ENCODE peak calls at places on chromosomes 12 and 14, in five cellular contexts. One of them, this sample, is unnamed.

GRCh38 chr12:108296933-108297332 is 42.2 kb downstream of the CMKLR1 start:
- DNase-seq in heart left ventricle: no peak
- DNase-seq in pulmonary artery endothelial cell: no peak
- DNase-seq in activated CD4-positive, CD25-positive, alpha-beta regulatory T cell treated with anti-CD3 and anti-CD28 coated beads, Interleukin-2, amount 50 U/mL, for 72 hours: no peak
- DNase-seq in NCI-H187: no peak
- DNase-seq in this sample: no peak

GRCh38 chr14:104954746-104955395 is 23.3 kb downstream of the AHNAK2 start:
- DNase-seq in heart left ventricle: no peak
- DNase-seq in pulmonary artery endothelial cell: no peak
- DNase-seq in activated CD4-positive, CD25-positive, alpha-beta regulatory T cell treated with anti-CD3 and anti-CD28 coated beads, Interleukin-2, amount 50 U/mL, for 72 hours: no peak
- DNase-seq in NCI-H187: no peak
- DNase-seq in this sample: no peak

GRCh38 chr14:33917664-33918063 is 33.2 kb downstream of the EGLN3 start:
- DNase-seq in heart left ventricle: no peak
- DNase-seq in pulmonary artery endothelial cell: no peak
- DNase-seq in activated CD4-positive, CD25-positive, alpha-beta regulatory T cell treated with anti-CD3 and anti-CD28 coated beads, Interleukin-2, amount 50 U/mL, for 72 hours: no peak
- DNase-seq in NCI-H187: no peak
- DNase-seq in this sample: no peak

GRCh38 chr12:30862486-30862885 is 64.1 kb upstream of the TSPAN11 start:
- DNase-seq in heart left ventricle: peak
- DNase-seq in pulmonary artery endothelial cell: no peak
- DNase-seq in activated CD4-positive, CD25-positive, alpha-beta regulatory T cell treated with anti-CD3 and anti-CD28 coated beads, Interleukin-2, amount 50 U/mL, for 72 hours: no peak
- DNase-seq in NCI-H187: no peak
- DNase-seq in this sample: no peak

GRCh38 chr14:94393474-94393873 is 5.1 kb upstream of the SERPINA1 start:
- DNase-seq in heart left ventricle: no peak
- DNase-seq in pulmonary artery endothelial cell: no peak
- DNase-seq in activated CD4-positive, CD25-positive, alpha-beta regulatory T cell treated with anti-CD3 and anti-CD28 coated beads, Interleukin-2, amount 50 U/mL, for 72 hours: no peak
- DNase-seq in NCI-H187: no peak
- DNase-seq in this sample: no peak

GRCh38 chr12:45302621-45303020 is 86.7 kb downstream of the ANO6 start:
- DNase-seq in heart left ventricle: no peak
- DNase-seq in pulmonary artery endothelial cell: no peak
- DNase-seq in activated CD4-positive, CD25-positive, alpha-beta regulatory T cell treated with anti-CD3 and anti-CD28 coated beads, Interleukin-2, amount 50 U/mL, for 72 hours: no peak
- DNase-seq in NCI-H187: no peak
- DNase-seq in this sample: peak

GRCh38 chr12:64194333-64195149 is 27.6 kb downstream of the KICS2 start:
- DNase-seq in heart left ventricle: no peak
- DNase-seq in pulmonary artery endothelial cell: no peak
- DNase-seq in activated CD4-positive, CD25-positive, alpha-beta regulatory T cell treated with anti-CD3 and anti-CD28 coated beads, Interleukin-2, amount 50 U/mL, for 72 hours: no peak
- DNase-seq in NCI-H187: no peak
- DNase-seq in this sample: no peak

GRCh38 chr12:93181396-93181965 is 196.2 kb upstream of the NUDT4 start:
- DNase-seq in heart left ventricle: no peak
- DNase-seq in pulmonary artery endothelial cell: no peak
- DNase-seq in activated CD4-positive, CD25-positive, alpha-beta regulatory T cell treated with anti-CD3 and anti-CD28 coated beads, Interleukin-2, amount 50 U/mL, for 72 hours: no peak
- DNase-seq in NCI-H187: no peak
- DNase-seq in this sample: peak

GRCh38 chr14:26896447-26896846 is 298.6 kb upstream of the NOVA1 start:
- DNase-seq in heart left ventricle: no peak
- DNase-seq in pulmonary artery endothelial cell: no peak
- DNase-seq in activated CD4-positive, CD25-positive, alpha-beta regulatory T cell treated with anti-CD3 and anti-CD28 coated beads, Interleukin-2, amount 50 U/mL, for 72 hours: no peak
- DNase-seq in NCI-H187: no peak
- DNase-seq in this sample: no peak

GRCh38 chr12:121789800-121790748 is 3.4 kb downstream of the RHOF start:
- DNase-seq in heart left ventricle: peak
- DNase-seq in pulmonary artery endothelial cell: no peak
- DNase-seq in activated CD4-positive, CD25-positive, alpha-beta regulatory T cell treated with anti-CD3 and anti-CD28 coated beads, Interleukin-2, amount 50 U/mL, for 72 hours: peak
- DNase-seq in NCI-H187: no peak
- DNase-seq in this sample: peak

GRCh38 chr12:63098851-63099250 is 52.1 kb downstream of the AVPR1A start:
- DNase-seq in heart left ventricle: no peak
- DNase-seq in pulmonary artery endothelial cell: no peak
- DNase-seq in activated CD4-positive, CD25-positive, alpha-beta regulatory T cell treated with anti-CD3 and anti-CD28 coated beads, Interleukin-2, amount 50 U/mL, for 72 hours: no peak
- DNase-seq in NCI-H187: no peak
- DNase-seq in this sample: no peak

GRCh38 chr12:3293446-3294161 is 197.4 kb upstream of the PRMT8 start:
- DNase-seq in heart left ventricle: no peak
- DNase-seq in pulmonary artery endothelial cell: no peak
- DNase-seq in activated CD4-positive, CD25-positive, alpha-beta regulatory T cell treated with anti-CD3 and anti-CD28 coated beads, Interleukin-2, amount 50 U/mL, for 72 hours: no peak
- DNase-seq in NCI-H187: no peak
- DNase-seq in this sample: no peak

GRCh38 chr12:1760566-1761382 is 59.6 kb upstream of the LRTM2 start:
- DNase-seq in heart left ventricle: no peak
- DNase-seq in pulmonary artery endothelial cell: peak
- DNase-seq in activated CD4-positive, CD25-positive, alpha-beta regulatory T cell treated with anti-CD3 and anti-CD28 coated beads, Interleukin-2, amount 50 U/mL, for 72 hours: no peak
- DNase-seq in NCI-H187: no peak
- DNase-seq in this sample: peak

GRCh38 chr12:79098530-79098929 is 234.0 kb downstream of the SYT1 start:
- DNase-seq in heart left ventricle: no peak
- DNase-seq in pulmonary artery endothelial cell: no peak
- DNase-seq in activated CD4-positive, CD25-positive, alpha-beta regulatory T cell treated with anti-CD3 and anti-CD28 coated beads, Interleukin-2, amount 50 U/mL, for 72 hours: no peak
- DNase-seq in NCI-H187: no peak
- DNase-seq in this sample: no peak

GRCh38 chr14:94581127-94581999 is at the start of gene SERPINA5:
- DNase-seq in heart left ventricle: peak
- DNase-seq in pulmonary artery endothelial cell: no peak
- DNase-seq in activated CD4-positive, CD25-positive, alpha-beta regulatory T cell treated with anti-CD3 and anti-CD28 coated beads, Interleukin-2, amount 50 U/mL, for 72 hours: no peak
- DNase-seq in NCI-H187: no peak
- DNase-seq in this sample: no peak

GRCh38 chr12:67531519-67531918 is 117.0 kb upstream of the DYRK2 start:
- DNase-seq in heart left ventricle: no peak
- DNase-seq in pulmonary artery endothelial cell: no peak
- DNase-seq in activated CD4-positive, CD25-positive, alpha-beta regulatory T cell treated with anti-CD3 and anti-CD28 coated beads, Interleukin-2, amount 50 U/mL, for 72 hours: no peak
- DNase-seq in NCI-H187: no peak
- DNase-seq in this sample: no peak

GRCh38 chr12:116037941-116038837 is 239.3 kb downstream of the MED13L start:
- DNase-seq in heart left ventricle: no peak
- DNase-seq in pulmonary artery endothelial cell: no peak
- DNase-seq in activated CD4-positive, CD25-positive, alpha-beta regulatory T cell treated with anti-CD3 and anti-CD28 coated beads, Interleukin-2, amount 50 U/mL, for 72 hours: no peak
- DNase-seq in NCI-H187: no peak
- DNase-seq in this sample: no peak

GRCh38 chr14:35553808-35554207 is 19.8 kb downstream of the INSM2 start:
- DNase-seq in heart left ventricle: no peak
- DNase-seq in pulmonary artery endothelial cell: no peak
- DNase-seq in activated CD4-positive, CD25-positive, alpha-beta regulatory T cell treated with anti-CD3 and anti-CD28 coated beads, Interleukin-2, amount 50 U/mL, for 72 hours: no peak
- DNase-seq in NCI-H187: no peak
- DNase-seq in this sample: no peak

GRCh38 chr14:50545618-50546017 is 13.2 kb upstream of the MAP4K5 start:
- DNase-seq in heart left ventricle: no peak
- DNase-seq in pulmonary artery endothelial cell: no peak
- DNase-seq in activated CD4-positive, CD25-positive, alpha-beta regulatory T cell treated with anti-CD3 and anti-CD28 coated beads, Interleukin-2, amount 50 U/mL, for 72 hours: no peak
- DNase-seq in NCI-H187: no peak
- DNase-seq in this sample: no peak

GRCh38 chr12:9334026-9334692 is 126.0 kb upstream of the PZP start:
- DNase-seq in heart left ventricle: no peak
- DNase-seq in pulmonary artery endothelial cell: no peak
- DNase-seq in activated CD4-positive, CD25-positive, alpha-beta regulatory T cell treated with anti-CD3 and anti-CD28 coated beads, Interleukin-2, amount 50 U/mL, for 72 hours: no peak
- DNase-seq in NCI-H187: no peak
- DNase-seq in this sample: no peak

GRCh38 chr12:52390739-52391617 is 5.5 kb upstream of the KRT84 start:
- DNase-seq in heart left ventricle: no peak
- DNase-seq in pulmonary artery endothelial cell: no peak
- DNase-seq in activated CD4-positive, CD25-positive, alpha-beta regulatory T cell treated with anti-CD3 and anti-CD28 coated beads, Interleukin-2, amount 50 U/mL, for 72 hours: no peak
- DNase-seq in NCI-H187: no peak
- DNase-seq in this sample: peak

GRCh38 chr12:54596526-54596946 is 8.1 kb upstream of the PPP1R1A start:
- DNase-seq in heart left ventricle: no peak
- DNase-seq in pulmonary artery endothelial cell: peak
- DNase-seq in activated CD4-positive, CD25-positive, alpha-beta regulatory T cell treated with anti-CD3 and anti-CD28 coated beads, Interleukin-2, amount 50 U/mL, for 72 hours: peak
- DNase-seq in NCI-H187: no peak
- DNase-seq in this sample: peak

GRCh38 chr14:76186318-76187027 is 34.8 kb downstream of the GPATCH2L start:
- DNase-seq in heart left ventricle: no peak
- DNase-seq in pulmonary artery endothelial cell: no peak
- DNase-seq in activated CD4-positive, CD25-positive, alpha-beta regulatory T cell treated with anti-CD3 and anti-CD28 coated beads, Interleukin-2, amount 50 U/mL, for 72 hours: no peak
- DNase-seq in NCI-H187: no peak
- DNase-seq in this sample: no peak

GRCh38 chr12:47818701-47819543 is 781 bp downstream of the HDAC7 start:
- DNase-seq in heart left ventricle: peak
- DNase-seq in pulmonary artery endothelial cell: no peak
- DNase-seq in activated CD4-positive, CD25-positive, alpha-beta regulatory T cell treated with anti-CD3 and anti-CD28 coated beads, Interleukin-2, amount 50 U/mL, for 72 hours: peak
- DNase-seq in NCI-H187: no peak
- DNase-seq in this sample: no peak

GRCh38 chr12:47160296-47161244 is 80.8 kb upstream of the AMIGO2 start:
- DNase-seq in heart left ventricle: no peak
- DNase-seq in pulmonary artery endothelial cell: no peak
- DNase-seq in activated CD4-positive, CD25-positive, alpha-beta regulatory T cell treated with anti-CD3 and anti-CD28 coated beads, Interleukin-2, amount 50 U/mL, for 72 hours: no peak
- DNase-seq in NCI-H187: no peak
- DNase-seq in this sample: no peak

GRCh38 chr14:53411110-53411509 is 258.0 kb upstream of the DDHD1 start:
- DNase-seq in heart left ventricle: peak
- DNase-seq in pulmonary artery endothelial cell: no peak
- DNase-seq in activated CD4-positive, CD25-positive, alpha-beta regulatory T cell treated with anti-CD3 and anti-CD28 coated beads, Interleukin-2, amount 50 U/mL, for 72 hours: no peak
- DNase-seq in NCI-H187: no peak
- DNase-seq in this sample: no peak

GRCh38 chr12:8698132-8698829 is 490 bp downstream of the RIMKLB start:
- DNase-seq in heart left ventricle: peak
- DNase-seq in pulmonary artery endothelial cell: no peak
- DNase-seq in activated CD4-positive, CD25-positive, alpha-beta regulatory T cell treated with anti-CD3 and anti-CD28 coated beads, Interleukin-2, amount 50 U/mL, for 72 hours: peak
- DNase-seq in NCI-H187: peak
- DNase-seq in this sample: peak

GRCh38 chr14:105478624-105479305 is 4.1 kb downstream of the CRIP2 start:
- DNase-seq in heart left ventricle: no peak
- DNase-seq in pulmonary artery endothelial cell: no peak
- DNase-seq in activated CD4-positive, CD25-positive, alpha-beta regulatory T cell treated with anti-CD3 and anti-CD28 coated beads, Interleukin-2, amount 50 U/mL, for 72 hours: no peak
- DNase-seq in NCI-H187: no peak
- DNase-seq in this sample: no peak

GRCh38 chr12:108633534-108634224 is at the start of gene SELPLG:
- DNase-seq in heart left ventricle: peak
- DNase-seq in pulmonary artery endothelial cell: no peak
- DNase-seq in activated CD4-positive, CD25-positive, alpha-beta regulatory T cell treated with anti-CD3 and anti-CD28 coated beads, Interleukin-2, amount 50 U/mL, for 72 hours: peak
- DNase-seq in NCI-H187: peak
- DNase-seq in this sample: no peak

GRCh38 chr12:127928615-127929014 is 338.4 kb upstream of the TMEM132C start:
- DNase-seq in heart left ventricle: no peak
- DNase-seq in pulmonary artery endothelial cell: peak
- DNase-seq in activated CD4-positive, CD25-positive, alpha-beta regulatory T cell treated with anti-CD3 and anti-CD28 coated beads, Interleukin-2, amount 50 U/mL, for 72 hours: no peak
- DNase-seq in NCI-H187: no peak
- DNase-seq in this sample: peak

GRCh38 chr12:75611041-75611440 is 99.6 kb upstream of the KRR1 start:
- DNase-seq in heart left ventricle: no peak
- DNase-seq in pulmonary artery endothelial cell: no peak
- DNase-seq in activated CD4-positive, CD25-positive, alpha-beta regulatory T cell treated with anti-CD3 and anti-CD28 coated beads, Interleukin-2, amount 50 U/mL, for 72 hours: no peak
- DNase-seq in NCI-H187: no peak
- DNase-seq in this sample: no peak

GRCh38 chr12:113604666-113605065 is 133.0 kb upstream of the LHX5 start:
- DNase-seq in heart left ventricle: no peak
- DNase-seq in pulmonary artery endothelial cell: no peak
- DNase-seq in activated CD4-positive, CD25-positive, alpha-beta regulatory T cell treated with anti-CD3 and anti-CD28 coated beads, Interleukin-2, amount 50 U/mL, for 72 hours: no peak
- DNase-seq in NCI-H187: no peak
- DNase-seq in this sample: no peak

GRCh38 chr14:50875359-50876090 is 3.7 kb downstream of the ABHD12B start:
- DNase-seq in heart left ventricle: no peak
- DNase-seq in pulmonary artery endothelial cell: no peak
- DNase-seq in activated CD4-positive, CD25-positive, alpha-beta regulatory T cell treated with anti-CD3 and anti-CD28 coated beads, Interleukin-2, amount 50 U/mL, for 72 hours: peak
- DNase-seq in NCI-H187: no peak
- DNase-seq in this sample: no peak

GRCh38 chr14:54348001-54348611 is 48.7 kb upstream of the CDKN3 start:
- DNase-seq in heart left ventricle: no peak
- DNase-seq in pulmonary artery endothelial cell: no peak
- DNase-seq in activated CD4-positive, CD25-positive, alpha-beta regulatory T cell treated with anti-CD3 and anti-CD28 coated beads, Interleukin-2, amount 50 U/mL, for 72 hours: no peak
- DNase-seq in NCI-H187: peak
- DNase-seq in this sample: peak

This sample was measured in dermis microvascular lymphatic vessel endothelial cell.